ENCODE peak calls at places on chromosomes 12 and 14, in five cellular contexts. K is SJSA1, Y is stomach, C is psoas muscle, A is PC-3. U is an unnamed sample. For H3K9me3, the result is how much of the 10 kb centered on the place peaks cover.

GRCh38 chr14:90828642-90829487 is 12.6 kb upstream of the TTC7B start:
- DNase-seq in K (no peak), Y (peak), C (no peak), A (no peak), U (no peak)

GRCh38 chr12:80858356-80858755 is 79.4 kb downstream of the LIN7A start:
- DNase-seq in K (no peak), Y (no peak), C (no peak), A (no peak), U (no peak)

GRCh38 chr14:70894868-70895267 is 12.4 kb upstream of the PCNX1 start:
- DNase-seq in K (peak), Y (no peak), C (no peak), A (no peak), U (no peak)

GRCh38 chr14:95486875-95487668 is 29.4 kb downstream of the SYNE3 start:
- DNase-seq in K (no peak), Y (no peak), C (no peak), A (no peak), U (no peak)

GRCh38 chr12:5073838-5074237 is 30.2 kb downstream of the KCNA5 start:
- DNase-seq in K (no peak), Y (no peak), C (no peak), A (no peak), U (no peak)

GRCh38 chr12:27732281-27732680 is 21.6 kb downstream of the MRPS35 start:
- DNase-seq in K (no peak), Y (peak), C (no peak), A (peak), U (no peak)

GRCh38 chr12:63362166-63362565 is 211.2 kb upstream of the AVPR1A start:
- DNase-seq in K (no peak), Y (no peak), C (no peak), A (no peak), U (no peak)

GRCh38 chr12:27524839-27525238 is 833 bp downstream of the PPFIBP1 start:
- DNase-seq in K (no peak), Y (no peak), C (no peak), A (peak), U (no peak)

GRCh38 chr14:20652996-20653975 is 11.8 kb upstream of the OR6S1 start:
- DNase-seq in K (peak), Y (no peak), C (no peak), A (no peak), U (no peak)

GRCh38 chr14:75527449-75528163 is 5.3 kb downstream of the BATF start:
- DNase-seq in K (no peak), Y (no peak), C (no peak), A (no peak), U (no peak)

GRCh38 chr12:4031703-4032291 is 158.6 kb upstream of the PARP11 start:
- DNase-seq in K (no peak), Y (no peak), C (peak), A (peak), U (peak)

GRCh38 chr14:65926935-65927700 is 514.6 kb downstream of the FUT8 start:
- DNase-seq in K (no peak), Y (no peak), C (no peak), A (no peak), U (no peak)

GRCh38 chr14:38090506-38090905 is 117.2 kb upstream of the SSTR1 start:
- DNase-seq in K (no peak), Y (no peak), C (no peak), A (no peak), U (no peak)
- H3K9me3 ChIP-seq in K (under half), Y (under half), C (under half), A (under half), U (under half)

DNA sequence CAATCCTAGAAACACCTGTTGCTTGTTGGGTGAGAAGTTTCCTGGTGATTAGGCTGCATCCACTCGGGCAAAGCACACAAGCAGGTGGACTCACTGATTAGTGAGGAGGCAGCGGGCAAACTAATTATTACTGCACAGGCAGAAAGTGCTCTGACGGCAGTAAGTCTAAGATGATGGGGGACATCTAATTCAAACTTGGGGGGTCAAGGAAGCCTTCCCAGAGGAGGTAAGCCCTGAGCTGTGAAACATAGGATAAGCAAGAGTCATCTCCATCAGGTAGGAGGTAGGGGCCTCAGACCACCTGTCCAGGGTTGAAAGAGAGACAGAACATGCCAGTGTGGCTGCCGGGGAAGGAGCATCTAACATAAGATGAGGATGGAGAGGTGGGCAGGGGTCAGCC is 1578.4 kb upstream of the TMEM132C start:
- DNase-seq in K (no peak), Y (no peak), C (no peak), A (no peak), U (no peak)
- H3K9me3 ChIP-seq in K (under half), Y (under half), C (under half), A (under half), U (under half)

GRCh38 chr12:132921685-132922084 is 34.3 kb upstream of the CHFR start:
- DNase-seq in K (peak), Y (no peak), C (no peak), A (no peak), U (no peak)

GRCh38 chr12:132922676-132923075 is 33.4 kb downstream of the ZNF605 start:
- DNase-seq in K (peak), Y (no peak), C (no peak), A (no peak), U (no peak)

GRCh38 chr12:132924356-132924755 is 31.8 kb downstream of the ZNF605 start:
- DNase-seq in K (peak), Y (no peak), C (no peak), A (no peak), U (no peak)

GRCh38 chr12:132925597-132926416 is 30.3 kb downstream of the ZNF605 start:
- DNase-seq in K (peak), Y (no peak), C (no peak), A (no peak), U (no peak)

GRCh38 chr12:132923356-132923909 is 32.7 kb downstream of the ZNF605 start:
- DNase-seq in K (no peak), Y (no peak), C (no peak), A (no peak), U (no peak)
- H3K9me3 ChIP-seq in K (half or more), Y (half or more), C (half or more), A (half or more), U (under half)

DNA sequence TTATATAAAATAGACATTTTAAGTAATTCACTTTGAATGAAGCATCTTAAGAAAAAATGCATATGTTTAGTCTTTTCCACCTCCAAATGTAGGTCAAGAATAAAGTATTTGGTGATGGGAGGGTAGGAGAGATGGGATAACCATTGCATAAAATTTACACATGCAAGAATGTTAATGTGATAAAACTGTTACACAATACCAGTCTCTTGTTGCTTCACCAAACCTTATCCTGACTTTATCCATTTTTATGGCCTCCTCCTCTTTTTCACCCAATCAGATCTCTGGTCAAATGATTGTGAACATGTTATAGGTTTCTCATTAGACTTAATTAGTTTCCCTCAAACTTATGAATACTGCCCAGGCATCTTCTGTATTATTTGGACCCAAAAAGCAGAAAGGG is 994.5 kb upstream of the FLRT2 start:
- DNase-seq in K (no peak), Y (no peak), C (no peak), A (no peak), U (no peak)
- H3K9me3 ChIP-seq in K (under half), Y (under half), C (under half), A (under half), U (under half)

GRCh38 chr12:117452071-117452470 is 90.6 kb upstream of the NOS1 start:
- DNase-seq in K (no peak), Y (no peak), C (no peak), A (no peak), U (no peak)
- H3K9me3 ChIP-seq in K (under half), Y (under half), C (under half), A (under half), U (under half)

GRCh38 chr14:31781578-31781977 is 220.4 kb downstream of the NUBPL start:
- DNase-seq in K (no peak), Y (no peak), C (no peak), A (peak), U (no peak)
- H3K9me3 ChIP-seq in K (under half), Y (under half), C (under half), A (under half), U (under half)

GRCh38 chr12:68977909-68978610 is 45.1 kb upstream of the CPM start:
- DNase-seq in K (no peak), Y (no peak), C (no peak), A (no peak), U (no peak)

GRCh38 chr12:68981536-68981935 is 48.6 kb upstream of the CPM start:
- DNase-seq in K (no peak), Y (no peak), C (no peak), A (no peak), U (no peak)

GRCh38 chr12:68978678-68979077 is 45.7 kb upstream of the CPM start:
- DNase-seq in K (no peak), Y (no peak), C (no peak), A (no peak), U (no peak)

GRCh38 chr12:68977335-68977734 is 44.4 kb upstream of the CPM start:
- DNase-seq in K (no peak), Y (no peak), C (no peak), A (no peak), U (no peak)

GRCh38 chr12:68980476-68981212 is 47.7 kb upstream of the CPM start:
- DNase-seq in K (no peak), Y (peak), C (no peak), A (peak), U (no peak)
- H3K9me3 ChIP-seq in K (under half), Y (under half), C (under half), A (under half), U (under half)